ENCODE peak calls at places on chromosomes 4 and X, in ten cellular contexts. Z is GM23248, G is DND-41, H is HCT116, E is hepatocyte, C is A549, K is PC-3, T is fibroblast of lung, F is mammary epithelial cell, U is neural progenitor cell. S is an unnamed sample.
A peak's percentile ranks its signal among the peaks of the same experiment; 100 is the strongest.

GRCh38 chr4:40183615-40184411 is 13.0 kb upstream of the RHOH start:
- DNase-seq in H (no peak), C (no peak), E (no peak), F (peak; percentile 90), Z (peak; percentile 60), T (peak; percentile 27), U (no peak), K (no peak), G (no peak), S (no peak)

GRCh38 chr4:188691811-188692210 is 552.6 kb downstream of the TRIML1 start:
- DNase-seq in U (no peak), Z (peak; percentile 6), G (no peak), T (no peak), F (no peak), C (peak; percentile 4), K (peak; percentile 3), H (no peak), E (no peak), S (no peak)

GRCh38 chr4:25560605-25561004 is 95.0 kb upstream of the SLC34A2 start:
- DNase-seq in T (no peak), K (no peak), E (no peak), G (no peak), Z (no peak), H (no peak), C (no peak), U (no peak), F (no peak), S (no peak)

GRCh38 chr4:79964715-79965345 is 108.2 kb downstream of the ANTXR2 start:
- DNase-seq in H (no peak), G (no peak), T (peak; percentile 58), U (peak; percentile 69), K (no peak), E (peak; percentile 36), F (no peak), Z (no peak), C (no peak), S (no peak)

GRCh38 chr4:92265066-92265465 is 38.7 kb upstream of the GRID2 start:
- DNase-seq in H (no peak), F (no peak), Z (no peak), C (no peak), E (no peak), T (peak; percentile 2), U (no peak), K (no peak), G (no peak), S (no peak)

GRCh38 chr4:121064482-121064881 is 7.9 kb downstream of the NDNF start:
- DNase-seq in F (no peak), T (peak; percentile 3), K (no peak), H (no peak), U (no peak), G (no peak), Z (no peak), C (no peak), E (no peak), S (no peak)

GRCh38 chr4:47533689-47534347 is 48.7 kb downstream of the ATP10D start:
- DNase-seq in Z (no peak), G (no peak), E (no peak), H (no peak), C (no peak), U (no peak), F (no peak), K (no peak), T (peak; percentile 69), S (no peak)

GRCh38 chr4:86048426-86048825 is 311.4 kb downstream of the MAPK10 start:
- DNase-seq in H (no peak), U (no peak), Z (peak; percentile 88), C (no peak), F (peak; percentile 74), E (no peak), K (peak; percentile 69), G (no peak), T (peak; percentile 63), S (no peak)

GRCh38 chr4:167102475-167102874 is 131.8 kb downstream of the SPOCK3 start:
- DNase-seq in T (no peak), F (no peak), Z (no peak), K (no peak), U (no peak), E (no peak), H (no peak), C (no peak), G (no peak), S (no peak)

GRCh38 chr4:36288727-36289126 is 7.3 kb downstream of the DTHD1 start:
- DNase-seq in Z (no peak), H (no peak), U (no peak), T (peak; percentile 61), F (no peak), C (no peak), K (peak; percentile 6), G (no peak), E (no peak), S (no peak)

GRCh38 chr4:105140684-105141490 is 5.8 kb upstream of the TET2 start:
- DNase-seq in T (no peak), G (peak; percentile 9), F (no peak), Z (peak; percentile 50), K (peak; percentile 47), E (peak; percentile 57), U (peak; percentile 43), H (no peak), C (peak; percentile 37), S (no peak)

GRCh38 chrX:100447563-100448397 is 37.7 kb upstream of the PCDH19 start:
- DNase-seq in Z (peak; percentile 36), G (peak; percentile 13), F (peak; percentile 2), U (peak; percentile 63), T (peak; percentile 3), H (peak; percentile 31), E (peak; percentile 50), C (peak; percentile 33), K (peak; percentile 56), S (peak; percentile 28)

DNA sequence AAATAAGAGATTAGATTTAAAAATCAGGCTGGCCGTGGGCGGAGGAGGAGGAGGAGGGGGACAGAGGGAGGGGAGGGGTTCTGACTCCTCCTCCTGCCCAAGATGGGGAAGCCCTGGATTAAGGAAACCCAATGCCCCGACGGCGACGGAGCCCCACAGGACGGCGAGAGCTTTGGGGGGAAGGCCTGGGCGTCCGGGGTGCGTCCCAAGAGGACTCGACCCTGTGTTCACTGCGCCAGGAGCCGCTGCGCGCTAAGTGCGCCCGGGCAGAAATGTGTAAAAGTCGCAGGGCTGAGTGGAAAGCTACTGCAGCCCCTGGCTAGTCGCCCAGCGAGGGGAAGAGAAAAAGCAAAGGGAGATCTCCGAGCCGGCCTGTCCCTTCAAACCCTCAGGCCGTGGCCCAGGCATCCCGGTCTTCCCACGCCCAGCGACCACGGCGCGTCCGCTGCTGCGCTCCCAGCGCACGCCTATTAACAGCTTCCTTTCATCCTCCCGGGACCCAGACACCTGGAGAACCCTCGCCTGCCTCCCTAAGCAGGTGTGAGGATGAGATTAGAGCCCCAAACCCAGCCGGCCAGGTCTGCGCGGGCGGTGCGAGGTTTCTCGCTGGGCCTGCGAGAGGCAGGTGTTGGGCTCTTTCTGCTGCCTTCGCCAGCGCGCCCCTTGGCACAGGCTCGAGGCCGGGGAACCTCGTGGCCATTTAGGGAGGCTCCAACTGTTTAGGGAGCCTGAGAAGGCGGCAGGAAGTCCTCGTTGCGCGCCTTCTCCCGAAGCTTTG is 1.4 kb upstream of the RPS6KA3 start:
- DNase-seq in C (no peak), G (peak; percentile 4), H (no peak), Z (no peak), U (peak; percentile 61), E (peak; percentile 49), T (peak; percentile 31), F (no peak), K (no peak), S (no peak)
- H3K4me3 ChIP-seq in C (peak overlapping the region; percentile 65), G (no peak overlapping the region), H (no peak overlapping the region), Z (peak overlapping the region; percentile 74), U (peak overlapping the region; percentile 77), E (peak overlapping the region; percentile 55), T (peak overlapping the region; percentile 54), F (no peak overlapping the region), K (peak overlapping the region; percentile 83), S (no peak overlapping the region)

DNA sequence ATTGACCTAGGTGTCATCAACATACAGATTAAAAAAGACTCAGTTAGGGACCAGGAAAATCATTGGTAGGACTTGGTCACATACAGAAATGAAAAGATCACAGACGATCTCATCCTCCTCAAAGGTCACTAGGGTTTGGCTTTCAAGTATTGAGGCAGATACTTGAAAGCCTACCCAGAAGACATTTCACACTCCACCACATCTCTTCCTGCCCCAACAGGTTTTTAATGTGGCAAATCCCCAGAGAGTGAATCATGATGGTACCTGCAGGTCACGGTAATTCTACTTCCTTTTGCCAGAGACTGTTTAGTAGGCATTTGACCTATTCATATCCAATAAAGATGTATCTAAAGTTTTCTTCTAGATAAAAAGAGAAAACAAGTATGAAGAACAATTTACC is 44.1 kb downstream of the INPP4B start:
- DNase-seq in H (no peak), G (peak; percentile 29), T (no peak), U (no peak), Z (no peak), K (peak; percentile 74), F (peak; percentile 90), E (no peak), C (no peak), S (peak; percentile 55)
- H3K4me2 ChIP-seq in H (peak overlapping the region; percentile 34), G (no peak overlapping the region), T (no peak overlapping the region), U (no peak overlapping the region), Z (no peak overlapping the region), K (no peak overlapping the region), F (peak overlapping the region; percentile 24), E (no peak overlapping the region), C (no peak overlapping the region), S (no peak overlapping the region)

DNA sequence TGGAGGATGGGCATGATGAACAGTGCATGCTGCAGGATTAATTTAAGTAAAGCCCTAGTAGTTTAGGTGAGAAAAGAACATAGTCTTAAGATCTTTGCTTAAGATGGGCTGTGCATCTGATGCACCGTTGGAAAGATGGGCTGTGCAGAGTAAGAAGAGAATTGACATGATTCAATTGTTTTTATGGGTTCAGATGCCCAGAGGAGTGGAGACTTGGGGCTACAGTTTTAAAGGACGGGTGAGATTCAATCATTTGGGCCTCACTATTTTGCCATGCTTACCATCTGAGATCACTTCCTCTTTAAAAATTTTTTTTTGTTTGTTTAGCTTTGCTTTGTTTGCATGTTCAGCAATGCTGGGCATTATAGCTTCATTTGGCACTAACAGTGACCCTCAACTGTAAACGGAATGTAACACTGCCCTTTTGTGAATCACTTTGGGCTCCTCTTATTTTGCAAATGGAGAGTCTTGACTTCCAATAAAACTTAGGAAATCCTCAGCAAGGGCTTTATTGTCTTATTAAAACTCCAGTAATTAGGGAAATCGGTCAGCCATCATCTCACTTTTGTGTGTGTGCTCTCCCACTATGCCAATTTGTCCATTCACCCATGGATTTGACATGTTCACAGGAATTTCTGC is 216.1 kb upstream of the TLL1 start:
- DNase-seq in U (peak; percentile 38), T (no peak), H (no peak), F (no peak), C (no peak), Z (no peak), G (no peak), K (peak; percentile 77), E (no peak), S (no peak)
- H3K27ac ChIP-seq in U (peak overlapping the region; percentile 90), T (no peak overlapping the region), H (no peak overlapping the region), F (no peak overlapping the region), C (no peak overlapping the region), Z (no peak overlapping the region), G (no peak overlapping the region), K (peak overlapping the region; percentile 78), E (no peak overlapping the region), S (no peak overlapping the region)

DNA sequence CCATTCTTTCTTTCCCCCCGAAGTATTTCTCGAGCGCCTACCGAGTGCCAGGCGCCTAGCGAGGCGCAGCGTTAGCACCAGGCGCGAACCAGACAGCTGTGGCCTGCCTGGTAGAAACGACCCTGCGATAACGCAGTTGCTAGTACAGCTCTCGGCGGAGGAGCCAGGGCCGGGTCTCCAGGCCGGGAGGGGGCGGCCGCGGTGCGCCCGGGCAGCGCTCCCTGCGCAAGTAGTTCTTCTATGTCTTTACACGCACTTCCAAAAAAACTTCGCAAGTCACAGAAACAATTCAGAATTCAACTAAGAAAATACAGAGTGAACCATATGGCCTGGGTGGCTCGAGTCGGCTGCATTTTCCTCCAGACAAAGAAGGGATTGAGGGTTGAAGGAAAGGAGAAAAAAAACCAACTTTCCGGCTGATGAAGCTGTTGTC is 7.0 kb upstream of the NEUROG2 start:
- DNase-seq in H (no peak), G (no peak), U (peak; percentile 85), C (peak; percentile 22), T (peak; percentile 57), E (peak; percentile 41), F (peak; percentile 29), K (no peak), Z (no peak), S (no peak)
- H3K4me3 ChIP-seq in H (no peak overlapping the region), G (no peak overlapping the region), U (peak overlapping the region; percentile 50), C (peak overlapping the region; percentile 55), T (peak overlapping the region; percentile 71), E (peak overlapping the region; percentile 65), F (peak overlapping the region; percentile 49), K (peak overlapping the region; percentile 79), Z (no peak overlapping the region), S (peak overlapping the region; percentile 60)